ENCODE peak calls at places on chromosomes 4 and X, in four cellular contexts. N, F, W and L are unnamed samples.

GRCh38 chr4:100106982-100107381 is 83.3 kb downstream of the DDIT4L start:
- DNase-seq in N (no peak), F (no peak), W (no peak), L (no peak)

GRCh38 chr4:168723020-168723419 is 226.2 kb downstream of the PALLD start:
- DNase-seq in N (peak), F (no peak), W (no peak), L (no peak)

GRCh38 chr4:150135134-150135773 is 57.0 kb downstream of the DCLK2 start:
- DNase-seq in N (no peak), F (no peak), W (no peak), L (no peak)

GRCh38 chr4:20046179-20046578 is 205.5 kb upstream of the SLIT2 start:
- DNase-seq in N (no peak), F (no peak), W (no peak), L (no peak)

GRCh38 chr4:83112239-83112638 is 2.3 kb downstream of the PLAC8 start:
- DNase-seq in N (no peak), F (no peak), W (no peak), L (no peak)

GRCh38 chr4:22237155-22237751 is 278.6 kb downstream of the ADGRA3 start:
- DNase-seq in N (no peak), F (no peak), W (peak), L (no peak)

GRCh38 chr4:142600952-142601351 is 245.1 kb downstream of the INPP4B start:
- DNase-seq in N (no peak), F (no peak), W (no peak), L (no peak)

GRCh38 chrX:98207947-98208346 is 1324.2 kb downstream of the RPA4 start:
- DNase-seq in N (no peak), F (no peak), W (no peak), L (no peak)

GRCh38 chr4:167232805-167233522 is 1.3 kb downstream of the SPOCK3 start:
- DNase-seq in N (no peak), F (no peak), W (no peak), L (no peak)

GRCh38 chrX:151901821-151902220 is 10.9 kb upstream of the MAGEA4 start:
- DNase-seq in N (no peak), F (peak), W (no peak), L (no peak)

GRCh38 chr4:159463235-159463634 is 360.4 kb downstream of the RAPGEF2 start:
- DNase-seq in N (no peak), F (no peak), W (no peak), L (no peak)

GRCh38 chr4:2263701-2264321 is 1.9 kb upstream of the MXD4 start:
- DNase-seq in N (no peak), F (no peak), W (no peak), L (no peak)

GRCh38 chrX:140715787-140716186 is 6.2 kb downstream of the LINC00632 start:
- DNase-seq in N (no peak), F (no peak), W (no peak), L (no peak)

GRCh38 chrX:38800981-38801845 is at the start of gene MID1IP1:
- DNase-seq in N (peak), F (peak), W (peak), L (peak)